ENCODE peak calls at places on chromosome 22, in six cellular contexts. Y is MM.1S, H is ovary, E is SK-N-SH, G is transverse colon, B is fibroblast of lung. D is an unnamed sample. For H3K4me1, the result is how much of the 10 kb centered on the place peaks cover.

GRCh38 chr22:27697888-27698287 is 103.7 kb downstream of the MN1 start:
- DNase-seq in Y (no peak), H (no peak), E (no peak), G (no peak), B (no peak), D (no peak)

GRCh38 chr22:24810043-24810749 is 4.2 kb downstream of the SGSM1 start:
- DNase-seq in Y (no peak), H (no peak), E (peak), G (no peak), B (no peak), D (peak)

GRCh38 chr22:47124451-47124881 is 362.0 kb downstream of the TBC1D22A start:
- DNase-seq in Y (no peak), H (peak), E (no peak), G (no peak), B (no peak), D (no peak)

GRCh38 chr22:26435327-26436093 is 6.5 kb downstream of the ASPHD2 start:
- DNase-seq in Y (no peak), H (no peak), E (no peak), G (no peak), B (no peak), D (no peak)

GRCh38 chr22:41425704-41426365 is 20.8 kb downstream of the TOB2 start:
- DNase-seq in Y (peak), H (no peak), E (no peak), G (no peak), B (no peak), D (no peak)

GRCh38 chr22:47420211-47420610 is 657.8 kb downstream of the TBC1D22A start:
- DNase-seq in Y (no peak), H (no peak), E (no peak), G (no peak), B (no peak), D (no peak)

GRCh38 chr22:48488149-48488551 is 1339.5 kb downstream of the BRD1 start:
- DNase-seq in Y (peak), H (no peak), E (peak), G (no peak), B (no peak), D (no peak)

GRCh38 chr22:25478573-25478972 is 85.9 kb upstream of the GRK3 start:
- DNase-seq in Y (no peak), H (no peak), E (no peak), G (no peak), B (no peak), D (no peak)

GRCh38 chr22:47316020-47316419 is 553.6 kb downstream of the TBC1D22A start:
- DNase-seq in Y (peak), H (no peak), E (no peak), G (no peak), B (no peak), D (no peak)

GRCh38 chr22:25397616-25398015 is 166.9 kb upstream of the GRK3 start:
- DNase-seq in Y (no peak), H (no peak), E (no peak), G (no peak), B (no peak), D (no peak)

GRCh38 chr22:21073023-21073422 is 27.3 kb downstream of the LRRC74B start:
- DNase-seq in Y (no peak), H (no peak), E (no peak), G (no peak), B (no peak), D (no peak)

GRCh38 chr22:28958611-28959010 is 75.2 kb downstream of the ZNRF3 start:
- DNase-seq in Y (no peak), H (no peak), E (no peak), G (no peak), B (peak), D (no peak)

GRCh38 chr22:28882878-28883656 is at the start of gene ZNRF3:
- DNase-seq in Y (peak), H (peak), E (peak), G (peak), B (peak), D (peak)

DNA sequence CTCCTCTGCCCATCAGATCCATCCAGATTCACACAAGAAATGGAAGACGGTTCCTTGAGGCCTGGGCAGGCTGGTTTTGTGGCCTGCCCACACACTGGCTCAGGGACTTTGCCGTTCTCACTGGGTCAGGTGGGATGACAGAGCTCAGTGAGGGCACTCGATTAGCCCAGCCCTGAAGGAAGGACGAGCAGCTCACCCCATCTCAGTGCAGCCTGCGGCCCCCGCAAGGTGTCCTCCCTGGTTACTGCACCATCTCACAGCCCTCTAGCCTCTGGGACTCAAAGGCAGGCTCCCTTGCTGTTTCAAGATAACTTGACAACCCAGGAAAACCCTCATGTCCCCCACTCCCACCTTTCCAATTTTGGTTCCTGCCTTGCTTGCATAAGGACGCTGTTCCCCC is 4.2 kb downstream of the SLC16A8 start:
- DNase-seq in Y (no peak), H (no peak), E (no peak), G (no peak), B (no peak), D (no peak)
- H3K27ac ChIP-seq in Y (no peak), H (no peak), E (no peak), G (no peak), B (no peak), D (no peak)

DNA sequence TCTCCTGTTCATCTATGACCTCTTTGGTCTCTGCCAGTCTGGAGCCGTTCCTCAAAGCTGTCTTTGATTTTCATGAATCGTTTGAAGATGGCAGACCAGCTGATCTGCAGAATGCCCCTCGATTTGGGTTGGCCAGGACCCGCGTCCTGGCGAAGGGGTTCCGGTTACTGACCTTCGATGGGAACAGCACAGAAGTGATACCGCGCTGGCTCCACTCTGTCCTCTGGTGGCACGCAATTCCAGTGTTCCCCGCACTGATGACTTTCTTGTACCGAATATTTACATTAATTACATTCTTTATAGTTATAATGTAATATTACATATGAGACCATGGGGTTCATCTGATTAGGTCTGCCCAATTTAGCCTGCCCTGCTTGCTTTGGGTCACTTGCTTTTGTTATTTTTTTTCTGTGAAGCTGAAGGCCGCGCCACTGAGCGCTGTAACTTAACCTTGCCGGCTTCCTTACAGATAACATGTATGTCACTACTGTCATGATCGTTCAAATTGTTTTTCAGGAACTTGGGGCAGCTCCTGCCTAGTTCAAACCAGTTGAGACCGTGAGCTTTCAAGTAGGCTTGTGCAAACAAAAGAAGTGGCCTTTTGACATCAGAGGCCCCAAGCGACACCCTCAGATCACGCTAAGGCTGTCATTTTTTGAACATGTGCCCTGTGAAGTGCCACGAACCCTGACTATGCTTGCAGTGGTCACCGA is 4.1 kb upstream of the USP18 start:
- DNase-seq in Y (no peak), H (no peak), E (no peak), G (no peak), B (no peak), D (no peak)
- H3K4me1 ChIP-seq in Y (under half), H (under half), E (under half), G (under half), B (under half), D (under half)

DNA sequence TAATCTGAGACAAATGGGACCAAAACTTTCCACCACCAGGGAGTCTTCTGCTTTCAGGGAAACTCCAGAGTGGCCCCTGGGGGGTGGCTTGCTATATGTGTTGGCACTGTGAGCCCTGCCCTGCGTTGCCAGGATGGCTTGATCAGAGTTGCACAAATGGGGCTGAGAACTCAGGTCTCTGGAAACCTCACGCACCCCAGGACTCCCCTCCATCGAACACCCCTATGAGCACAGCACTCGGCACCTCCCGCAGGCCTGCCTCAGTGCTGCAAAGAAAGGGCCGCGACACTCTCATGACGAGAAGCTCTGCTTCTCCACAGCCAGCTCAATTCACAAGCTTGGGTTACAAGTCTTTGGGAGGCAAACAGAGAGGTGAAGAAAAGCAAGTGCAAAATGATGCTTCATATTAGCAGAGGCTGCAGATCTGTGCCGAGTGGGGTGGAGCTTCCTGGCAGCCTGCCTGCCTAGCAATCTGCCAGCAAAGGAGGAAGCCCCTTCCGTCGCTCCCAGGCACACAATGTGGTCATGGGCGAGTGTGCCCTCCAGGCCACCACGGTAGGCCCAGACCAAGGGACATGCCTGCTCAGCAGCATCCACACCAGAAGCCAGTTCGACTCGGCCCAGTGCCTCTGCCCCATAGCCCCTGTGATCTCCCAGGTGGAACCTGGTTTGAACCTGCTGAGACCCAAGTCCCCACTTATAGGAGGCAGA is 55.7 kb downstream of the MYH9 start:
- DNase-seq in Y (peak), H (peak), E (peak), G (peak), B (peak), D (peak)
- H3K4me3 ChIP-seq in Y (peak), H (no peak), E (no peak), G (no peak), B (no peak), D (no peak)

GRCh38 chr22:18033204-18033998 is 9.0 kb upstream of the MICAL3 start:
- DNase-seq in Y (no peak), H (peak), E (no peak), G (no peak), B (no peak), D (no peak)
- H3K27ac ChIP-seq in Y (no peak), H (peak), E (peak), G (peak), B (no peak), D (peak)

GRCh38 chr22:19110064-19110458 is 12.2 kb downstream of the DGCR2 start:
- DNase-seq in Y (no peak), H (no peak), E (no peak), G (no peak), B (no peak), D (peak)
- H3K4me1 ChIP-seq in Y (under half), H (under half), E (under half), G (under half), B (under half), D (under half)

GRCh38 chr22:50474711-50475651 is at the start of gene SBF1:
- DNase-seq in Y (peak), H (peak), E (peak), G (peak), B (peak), D (peak)

GRCh38 chr22:50477923-50478322 is 3.1 kb upstream of the SBF1 start:
- DNase-seq in Y (no peak), H (no peak), E (no peak), G (no peak), B (no peak), D (no peak)

GRCh38 chr22:50476819-50477344 is 2.0 kb upstream of the SBF1 start:
- DNase-seq in Y (no peak), H (no peak), E (no peak), G (no peak), B (no peak), D (no peak)

GRCh38 chr22:50473855-50474671 is 772 bp downstream of the SBF1 start:
- DNase-seq in Y (no peak), H (peak), E (peak), G (peak), B (peak), D (no peak)

DNA sequence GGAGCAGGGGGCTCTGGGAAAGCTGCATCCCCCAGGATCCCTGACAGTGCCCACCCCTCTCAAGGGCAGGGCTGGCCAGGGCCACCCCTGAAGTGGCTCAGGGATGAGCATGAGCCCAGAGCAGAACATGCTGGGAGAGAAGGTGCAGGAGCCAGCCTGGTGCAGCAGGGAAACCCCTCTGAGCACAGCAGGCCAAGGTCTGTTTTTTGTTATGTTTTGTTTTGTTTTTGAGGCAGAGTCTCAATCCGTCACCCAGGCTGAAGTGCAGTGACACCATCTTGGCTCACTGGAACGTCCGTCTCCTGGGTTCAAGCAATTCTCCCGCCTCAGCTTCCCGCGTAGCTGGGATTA is 792 bp upstream of the SBF1 start:
- DNase-seq in Y (no peak), H (no peak), E (no peak), G (no peak), B (no peak), D (no peak)
- H3K4me3 ChIP-seq in Y (peak), H (no peak), E (peak), G (no peak), B (no peak), D (peak)

GRCh38 chr22:35380013-35380412 is 883 bp upstream of the HMOX1 start:
- DNase-seq in Y (no peak), H (no peak), E (no peak), G (peak), B (peak), D (no peak)
- H3K27ac ChIP-seq in Y (no peak), H (no peak), E (no peak), G (peak), B (peak), D (peak)

D was measured in tibial artery.